ENCODE peak calls at places on chromosomes 13 and 19, in four cellular contexts. O, S, V and J are unnamed samples.

GRCh38 chr19:57642396-57643046 is 9.6 kb downstream of the ZNF211 start:
- DNase-seq in V (no peak), O (peak; percentile 48), S (no peak), J (no peak)

GRCh38 chr13:73325351-73326214 is 266.8 kb downstream of the KLF5 start:
- DNase-seq in V (no peak), O (no peak), S (no peak), J (no peak)

GRCh38 chr13:41411536-41411935 is 45.8 kb upstream of the RGCC start:
- DNase-seq in S (no peak), V (peak; percentile 1), O (no peak), J (peak; percentile 29)

GRCh38 chr19:34662919-34663318 is 14.0 kb downstream of the SCGB2B2 start:
- DNase-seq in V (no peak), O (no peak), S (no peak), J (no peak)

GRCh38 chr19:34393031-34393430 is 11.2 kb upstream of the PDCD2L start:
- DNase-seq in V (no peak), S (no peak), O (no peak), J (no peak)

GRCh38 chr13:41917641-41918040 is 43.3 kb downstream of the VWA8 start:
- DNase-seq in O (no peak), V (no peak), S (no peak), J (no peak)

GRCh38 chr13:69601661-69602060 is 506.0 kb upstream of the ATXN8OS start:
- DNase-seq in S (no peak), V (no peak), O (no peak), J (no peak)

GRCh38 chr19:21851596-21852345 is 15.8 kb upstream of the ZNF43 start:
- DNase-seq in S (peak; percentile 95), O (peak; percentile 94), V (peak; percentile 88), J (peak; percentile 91)

GRCh38 chr13:113887700-113888201 is 23.9 kb upstream of the GAS6 start:
- DNase-seq in V (no peak), O (no peak), S (no peak), J (no peak)

GRCh38 chr13:51585234-51585672 is 991 bp downstream of the WDFY2 start:
- DNase-seq in V (no peak), S (no peak), O (no peak), J (no peak)

GRCh38 chr13:51229731-51230130 is 7.5 kb downstream of the FAM124A start:
- DNase-seq in S (no peak), V (no peak), O (no peak), J (no peak)

GRCh38 chr19:49988433-49988832 is 27.5 kb upstream of the SIGLEC11 start:
- DNase-seq in S (no peak), O (no peak), V (no peak), J (no peak)

GRCh38 chr19:48540110-48540509 is 11.9 kb upstream of the SULT2B1 start:
- DNase-seq in O (no peak), V (no peak), S (no peak), J (no peak)

GRCh38 chr19:35083678-35084077 is 31.9 kb upstream of the FXYD3 start:
- DNase-seq in O (no peak), V (no peak), S (no peak), J (no peak)

GRCh38 chr19:10502524-10503001 is 593 bp downstream of the KEAP1 start:
- DNase-seq in O (peak; percentile 94), V (peak; percentile 91), S (peak; percentile 95), J (peak; percentile 71)

GRCh38 chr13:30463820-30464495 is 1.8 kb downstream of the HMGB1 start:
- DNase-seq in V (peak; percentile 78), O (peak; percentile 71), S (peak; percentile 76), J (peak; percentile 5)

GRCh38 chr13:70375718-70376117 is 267.5 kb upstream of the KLHL1 start:
- DNase-seq in O (no peak), S (no peak), V (no peak), J (no peak)

GRCh38 chr13:24274452-24274971 is 34.9 kb upstream of the C1QTNF9 start:
- DNase-seq in V (no peak), S (no peak), O (no peak), J (no peak)

GRCh38 chr19:34731019-34731829 is 2.8 kb upstream of the ZNF181 start:
- DNase-seq in S (no peak), O (no peak), V (no peak), J (no peak)

GRCh38 chr13:31964168-31964567 is 67.4 kb upstream of the FRY start:
- DNase-seq in S (no peak), O (no peak), V (no peak), J (no peak)

GRCh38 chr13:25249001-25249543 is 38.2 kb downstream of the MTMR6 start:
- DNase-seq in V (no peak), S (no peak), O (no peak), J (peak; percentile 42)